ENCODE peak calls at places on chromosomes 12 and 14, in ten cellular contexts. C, R, J, P, Z, X, T, G, F and M are unnamed samples.

GRCh38 chr14:90332271-90332584 is 487 bp upstream of the NRDE2 start:
- DNase-seq in Z (no peak), T (no peak), R (no peak), G (no peak), P (no peak), X (no peak), C (no peak), F (no peak), J (no peak), M (no peak)

GRCh38 chr14:41187868-41188267 is 418.8 kb upstream of the LRFN5 start:
- DNase-seq in J (no peak), P (no peak), F (no peak), Z (no peak), X (no peak), R (no peak), G (no peak), C (no peak), T (no peak), M (no peak)

GRCh38 chr12:74021937-74022336 is 515.7 kb upstream of the ATXN7L3B start:
- DNase-seq in C (peak; percentile 18), Z (peak; percentile 61), R (peak; percentile 71), T (peak; percentile 6), J (no peak), F (no peak), X (peak; percentile 35), G (peak; percentile 73), P (peak; percentile 48), M (no peak)

GRCh38 chr12:34292736-34293625 is 270.7 kb downstream of the ALG10 start:
- DNase-seq in F (no peak), P (no peak), G (peak; percentile 25), T (no peak), J (peak; percentile 42), X (peak; percentile 5), Z (no peak), C (no peak), R (peak; percentile 2), M (no peak)

GRCh38 chr12:6646276-6647082 is 753 bp downstream of the ACRBP start:
- DNase-seq in C (no peak), X (no peak), J (no peak), F (no peak), T (no peak), P (peak; percentile 81), G (no peak), Z (no peak), R (no peak), M (no peak)

GRCh38 chr12:19988918-19989317 is 379.4 kb upstream of the PDE3A start:
- DNase-seq in X (no peak), C (no peak), G (no peak), J (no peak), P (no peak), T (no peak), F (no peak), Z (no peak), R (no peak), M (no peak)

GRCh38 chr14:105075364-105076295 is 10.4 kb upstream of the GPR132 start:
- DNase-seq in T (no peak), F (peak; percentile 56), X (peak; percentile 68), Z (no peak), G (no peak), J (peak; percentile 70), R (peak; percentile 32), C (no peak), P (no peak), M (no peak)

GRCh38 chr12:57191410-57191809 is 25.2 kb upstream of the NXPH4 start:
- DNase-seq in P (no peak), Z (no peak), X (no peak), G (no peak), C (no peak), J (no peak), R (no peak), T (no peak), F (no peak), M (no peak)

DNA sequence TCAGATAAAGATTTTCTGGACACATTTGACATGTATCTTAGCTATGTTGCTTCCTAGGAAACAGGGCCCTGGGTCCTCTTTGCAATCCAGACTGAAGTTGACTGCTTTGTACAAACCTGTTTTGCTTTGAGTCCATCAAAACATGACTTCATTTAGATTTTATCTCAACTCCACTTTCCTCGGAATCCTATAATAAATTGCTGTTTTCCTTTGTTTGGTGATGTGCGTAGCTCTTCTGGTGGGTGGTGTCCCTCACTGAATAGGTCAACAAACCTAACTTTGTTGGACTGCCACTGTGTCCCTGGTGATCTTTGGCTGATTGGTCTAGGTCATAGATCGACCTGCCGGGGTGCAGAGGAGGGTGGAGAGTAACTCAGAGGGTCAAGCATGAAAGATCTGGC is 735 bp upstream of the P2RX7 start:
- DNase-seq in F (no peak), T (no peak), R (no peak), Z (no peak), G (no peak), C (no peak), P (no peak), J (no peak), X (no peak), M (no peak)
- H3K4me1 ChIP-seq in F (no peaks in the 10 kb centered on the region), T (peaks cover 29% of the 10 kb centered on the region), R (peaks cover 22% of the 10 kb centered on the region), Z (peaks cover 4% of the 10 kb centered on the region), G (peaks cover 13% of the 10 kb centered on the region), C (peaks cover 6% of the 10 kb centered on the region), P (peaks cover 3% of the 10 kb centered on the region), J (peaks cover 31% of the 10 kb centered on the region), X (peaks cover 56% of the 10 kb centered on the region), M (peaks cover 68% of the 10 kb centered on the region)

GRCh38 chr12:109559200-109559505 is 14.2 kb downstream of the MMAB start:
- DNase-seq in C (no peak), X (no peak), Z (no peak), J (no peak), R (no peak), F (no peak), P (no peak), T (no peak), G (no peak), M (no peak)

GRCh38 chr12:109560867-109561710 is 12.2 kb downstream of the MMAB start:
- DNase-seq in G (no peak), R (no peak), Z (no peak), J (no peak), T (no peak), X (no peak), C (no peak), F (no peak), P (no peak), M (no peak)

GRCh38 chr12:109557809-109558208 is 15.5 kb downstream of the MMAB start:
- DNase-seq in G (no peak), C (no peak), P (no peak), Z (no peak), F (no peak), X (no peak), J (no peak), R (no peak), T (no peak), M (no peak)

GRCh38 chr12:109558374-109559199 is 14.7 kb downstream of the MMAB start:
- DNase-seq in R (no peak), T (no peak), G (no peak), P (peak; percentile 91), Z (no peak), F (no peak), C (no peak), X (no peak), J (no peak), M (no peak)

DNA sequence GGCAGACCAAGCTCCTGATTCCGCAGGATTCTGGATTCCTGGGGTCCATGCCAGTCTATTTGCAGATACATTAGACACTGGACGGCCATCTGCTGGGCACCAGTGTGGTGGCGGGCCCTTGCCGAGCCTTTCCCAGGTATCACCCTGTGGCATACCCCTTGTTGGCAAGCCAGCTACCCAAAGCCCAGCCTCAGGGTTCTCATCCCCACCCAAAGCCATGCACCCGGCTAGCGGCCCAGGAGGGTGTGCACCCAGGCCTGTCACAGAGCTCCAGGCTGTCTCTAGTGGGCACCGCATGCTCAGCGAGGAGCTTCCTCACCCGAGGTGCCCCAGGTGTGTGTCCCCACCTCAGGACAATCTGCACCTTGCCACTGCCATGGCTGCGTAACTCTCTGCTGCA is 13.7 kb downstream of the MMAB start:
- DNase-seq in Z (no peak), C (no peak), X (no peak), T (no peak), R (no peak), P (no peak), G (no peak), J (no peak), F (no peak), M (no peak)
- H3K27ac ChIP-seq in Z (no peak overlapping the region), C (no peak overlapping the region), X (no peak overlapping the region), T (no peak overlapping the region), R (no peak overlapping the region), P (no peak overlapping the region), G (no peak overlapping the region), J (no peak overlapping the region), F (no peak overlapping the region), M (no peak overlapping the region)

GRCh38 chr12:113316155-113316554 is 18.8 kb downstream of the SLC8B1 start:
- DNase-seq in G (no peak), R (no peak), X (no peak), Z (no peak), J (no peak), C (no peak), P (no peak), F (no peak), T (no peak), M (no peak)

GRCh38 chr12:113320401-113320800 is 14.5 kb downstream of the SLC8B1 start:
- DNase-seq in G (no peak), Z (no peak), R (no peak), F (no peak), X (no peak), P (no peak), C (no peak), J (no peak), T (no peak), M (no peak)

GRCh38 chr12:113318046-113318656 is 16.8 kb downstream of the SLC8B1 start:
- DNase-seq in X (no peak), Z (no peak), R (no peak), F (no peak), C (no peak), T (no peak), G (no peak), J (no peak), P (no peak), M (no peak)

GRCh38 chr12:113317122-113317521 is 17.8 kb downstream of the SLC8B1 start:
- DNase-seq in G (no peak), R (no peak), Z (no peak), C (no peak), F (no peak), X (no peak), P (no peak), J (no peak), T (no peak), M (no peak)

GRCh38 chr12:113318900-113319628 is 15.8 kb downstream of the SLC8B1 start:
- DNase-seq in P (no peak), T (no peak), R (no peak), C (no peak), G (no peak), Z (no peak), F (no peak), X (no peak), J (no peak), M (no peak)
- H3K36me3 ChIP-seq in P (peaks cover 19% of the 10 kb centered on the region), T (peaks cover 99% of the 10 kb centered on the region), R (no peaks in the 10 kb centered on the region), C (no peaks in the 10 kb centered on the region), G (peaks cover 19% of the 10 kb centered on the region), Z (peaks cover 10% of the 10 kb centered on the region), F (no peaks in the 10 kb centered on the region), X (peaks cover 98% of the 10 kb centered on the region), J (peaks cover 65% of the 10 kb centered on the region), M (peaks cover 63% of the 10 kb centered on the region)

DNA sequence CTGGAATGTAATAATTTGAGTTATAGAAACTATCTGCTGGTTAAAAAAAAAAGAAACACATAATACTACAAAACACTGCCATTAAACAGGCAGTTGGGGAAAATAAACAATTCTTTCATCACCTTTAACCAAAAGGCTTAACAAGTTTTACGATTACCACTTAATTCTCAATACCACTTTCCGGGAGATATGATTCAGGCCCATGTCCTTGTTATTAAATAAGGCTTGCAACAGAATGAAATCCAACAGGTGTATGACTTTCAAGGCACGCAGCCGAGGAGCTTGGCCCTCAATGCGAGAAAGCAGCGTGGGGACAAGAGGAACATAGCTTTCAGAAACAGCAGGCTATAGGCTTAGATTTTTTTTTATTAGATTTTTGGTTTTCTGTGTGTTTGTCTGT is 5.6 kb upstream of the GLRX5 start:
- DNase-seq in T (no peak), Z (no peak), F (no peak), P (no peak), X (no peak), J (no peak), R (no peak), G (peak; percentile 9), C (no peak), M (no peak)
- H3K4me1 ChIP-seq in T (peaks cover 38% of the 10 kb centered on the region), Z (peaks cover 25% of the 10 kb centered on the region), F (peaks cover 8% of the 10 kb centered on the region), P (peaks cover 6% of the 10 kb centered on the region), X (peaks cover 71% of the 10 kb centered on the region), J (peaks cover 56% of the 10 kb centered on the region), R (peaks cover 47% of the 10 kb centered on the region), G (peaks cover 50% of the 10 kb centered on the region), C (peaks cover 17% of the 10 kb centered on the region), M (peaks cover 61% of the 10 kb centered on the region)